ENCODE peak calls at places on chromosomes 4 and X, in five cellular contexts. A, Z, F, B and J are unnamed samples.

GRCh38 chrX:136773649-136774048 is 7.1 kb downstream of the ARHGEF6 start:
- DNase-seq in A (no peak), Z (no peak), F (no peak), B (no peak), J (no peak)

GRCh38 chr4:53714377-53715140 is 123.3 kb upstream of the LNX1 start:
- DNase-seq in A (no peak), Z (no peak), F (no peak), B (no peak), J (no peak)

GRCh38 chr4:176791591-176792347 is 953 bp downstream of the VEGFC start:
- DNase-seq in A (no peak), Z (no peak), F (peak), B (no peak), J (no peak)

GRCh38 chr4:69531251-69531650 is 35.5 kb upstream of the UGT2B4 start:
- DNase-seq in A (no peak), Z (no peak), F (no peak), B (no peak), J (no peak)

GRCh38 chrX:132958086-132958703 is at the start of gene HS6ST2:
- DNase-seq in A (no peak), Z (no peak), F (peak), B (peak), J (no peak)

GRCh38 chrX:120274958-120275357 is 24.3 kb downstream of the ZBTB33 start:
- DNase-seq in A (no peak), Z (no peak), F (peak), B (no peak), J (no peak)

GRCh38 chr4:120855307-120856001 is 67.1 kb downstream of the PRDM5 start:
- DNase-seq in A (no peak), Z (no peak), F (no peak), B (no peak), J (no peak)

GRCh38 chr4:168408620-168409019 is 71.7 kb downstream of the DDX60L start:
- DNase-seq in A (no peak), Z (no peak), F (no peak), B (peak), J (no peak)

GRCh38 chrX:139194571-139195280 is 335.8 kb upstream of the F9 start:
- DNase-seq in A (no peak), Z (no peak), F (peak), B (no peak), J (peak)

GRCh38 chrX:99301990-99302389 is 1108.1 kb downstream of the PCDH19 start:
- DNase-seq in A (no peak), Z (peak), F (peak), B (peak), J (no peak)

GRCh38 chr4:115687356-115687755 is 573.9 kb upstream of the NDST4 start:
- DNase-seq in A (no peak), Z (no peak), F (no peak), B (no peak), J (no peak)

GRCh38 chrX:42976729-42977366 is 198.9 kb upstream of the PPP1R2C start:
- DNase-seq in A (no peak), Z (no peak), F (peak), B (no peak), J (no peak)

GRCh38 chr4:78056265-78057129 is 626 bp upstream of the FRAS1 start:
- DNase-seq in A (peak), Z (peak), F (peak), B (peak), J (peak)

GRCh38 chr4:8340721-8341680 is 71.4 kb downstream of the HTRA3 start:
- DNase-seq in A (no peak), Z (no peak), F (no peak), B (no peak), J (no peak)

GRCh38 chr4:185916231-185916630 is 104.2 kb upstream of the SORBS2 start:
- DNase-seq in A (no peak), Z (no peak), F (no peak), B (no peak), J (no peak)

GRCh38 chrX:150355898-150356297 is 7.2 kb upstream of the MAMLD1 start:
- DNase-seq in A (no peak), Z (no peak), F (no peak), B (no peak), J (no peak)

GRCh38 chr4:8079031-8079885 is 79.4 kb downstream of the ABLIM2 start:
- DNase-seq in A (no peak), Z (no peak), F (no peak), B (peak), J (peak)

GRCh38 chrX:17527932-17528331 is 152.9 kb downstream of the NHS start:
- DNase-seq in A (no peak), Z (no peak), F (no peak), B (no peak), J (no peak)

GRCh38 chr4:168978001-168978700 is 31.9 kb downstream of the CBR4 start:
- DNase-seq in A (no peak), Z (peak), F (no peak), B (no peak), J (no peak)

GRCh38 chr4:123649644-123650356 is 253.2 kb downstream of the SPRY1 start:
- DNase-seq in A (peak), Z (peak), F (peak), B (no peak), J (no peak)

GRCh38 chrX:151776113-151776790 is 41.7 kb downstream of the CNGA2 start:
- DNase-seq in A (no peak), Z (no peak), F (peak), B (no peak), J (no peak)

GRCh38 chr4:158814636-158815035 is 45.8 kb downstream of the FNIP2 start:
- DNase-seq in A (no peak), Z (no peak), F (no peak), B (no peak), J (no peak)

GRCh38 chr4:99759988-99760387 is 56.6 kb upstream of the DAPP1 start:
- DNase-seq in A (no peak), Z (no peak), F (no peak), B (no peak), J (no peak)

GRCh38 chr4:40270609-40271008 is 64.5 kb upstream of the CHRNA9 start:
- DNase-seq in A (no peak), Z (no peak), F (no peak), B (no peak), J (no peak)

GRCh38 chr4:2977116-2978097 is 14.0 kb downstream of the GRK4 start:
- DNase-seq in A (no peak), Z (peak), F (no peak), B (no peak), J (peak)

DNA sequence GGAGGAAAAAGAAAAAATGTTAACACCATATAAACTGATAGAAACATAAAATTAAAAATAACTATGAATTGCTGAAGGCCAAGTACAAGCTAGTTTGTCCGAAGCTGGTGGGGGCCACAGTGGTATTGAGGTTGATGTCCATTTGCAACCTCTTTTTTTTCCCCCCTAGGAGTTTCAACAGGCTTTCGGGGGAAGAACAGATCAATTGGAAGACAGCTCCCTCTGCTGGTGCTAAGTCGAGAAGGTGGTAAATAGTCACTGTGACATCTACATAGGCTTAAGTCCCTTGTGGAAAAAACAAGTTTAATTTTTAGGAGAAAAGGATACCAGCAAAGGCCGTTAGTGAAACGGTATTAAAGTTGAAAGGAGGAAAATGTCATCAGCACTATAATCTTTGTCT is 115.7 kb upstream of the ZXDA start:
- DNase-seq in A (peak), Z (peak), F (peak), B (peak), J (peak)
- TF ChIP-seq REST in A (no peak), Z (no peak), F (no peak), B (no peak), J (no peak)

GRCh38 chr4:6177587-6178197 is 22.7 kb downstream of the JAKMIP1 start:
- DNase-seq in A (no peak), Z (no peak), F (peak), B (no peak), J (peak)
- TF ChIP-seq REST in A (no peak), Z (no peak), F (no peak), B (no peak), J (no peak)

GRCh38 chrX:47200385-47201150 is 6.9 kb downstream of the UBA1 start:
- DNase-seq in A (peak), Z (peak), F (no peak), B (no peak), J (no peak)
- TF ChIP-seq REST in A (no peak), Z (no peak), F (no peak), B (no peak), J (no peak)

GRCh38 chr4:126405369-126405982 is 1090.7 kb downstream of the FAT4 start:
- DNase-seq in A (no peak), Z (peak), F (peak), B (no peak), J (no peak)

DNA sequence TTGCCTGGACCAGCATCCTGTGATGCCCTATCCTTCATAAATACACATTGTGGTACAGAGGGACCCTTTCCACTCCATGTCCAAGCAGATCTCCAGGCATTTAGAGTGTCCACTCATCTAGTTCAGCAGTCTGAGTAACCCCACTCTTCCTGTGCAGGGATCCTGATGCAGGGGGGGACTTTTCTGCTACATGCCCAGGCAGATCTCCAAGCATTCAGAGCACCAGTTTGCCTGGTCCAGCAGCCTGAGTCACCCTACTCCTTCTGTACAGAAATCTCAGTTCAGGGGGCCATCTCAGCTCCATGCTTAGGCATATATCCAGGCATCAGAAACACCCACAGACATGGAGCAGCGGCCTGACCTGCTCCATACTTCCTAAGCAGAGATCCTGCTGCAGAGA is 1089.8 kb downstream of the FAT4 start:
- DNase-seq in A (no peak), Z (no peak), F (no peak), B (no peak), J (no peak)
- TF ChIP-seq REST in A (no peak), Z (no peak), F (no peak), B (no peak), J (no peak)

DNA sequence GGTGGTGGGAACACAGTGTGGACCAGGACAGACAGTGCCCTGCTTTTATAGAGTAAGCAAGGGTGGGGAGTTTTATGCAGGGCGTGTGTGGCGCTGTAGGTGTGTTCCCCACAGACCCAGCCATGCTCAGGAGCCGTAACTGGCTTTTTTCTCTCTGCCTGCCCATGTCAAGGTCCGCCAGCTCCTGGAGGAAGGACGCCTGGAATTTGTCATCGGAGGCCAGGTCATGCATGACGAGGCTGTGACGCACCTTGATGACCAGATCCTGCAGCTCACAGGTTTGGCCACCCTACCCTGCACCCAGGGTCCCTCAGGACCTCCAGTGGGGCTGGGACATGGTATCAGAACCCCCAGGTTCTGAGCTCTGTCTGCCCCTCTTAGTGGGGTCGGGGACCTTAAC is 3.2 kb downstream of the MAN2B2 start:
- DNase-seq in A (no peak), Z (no peak), F (no peak), B (no peak), J (no peak)
- TF ChIP-seq REST in A (no peak), Z (no peak), F (no peak), B (no peak), J (no peak)

DNA sequence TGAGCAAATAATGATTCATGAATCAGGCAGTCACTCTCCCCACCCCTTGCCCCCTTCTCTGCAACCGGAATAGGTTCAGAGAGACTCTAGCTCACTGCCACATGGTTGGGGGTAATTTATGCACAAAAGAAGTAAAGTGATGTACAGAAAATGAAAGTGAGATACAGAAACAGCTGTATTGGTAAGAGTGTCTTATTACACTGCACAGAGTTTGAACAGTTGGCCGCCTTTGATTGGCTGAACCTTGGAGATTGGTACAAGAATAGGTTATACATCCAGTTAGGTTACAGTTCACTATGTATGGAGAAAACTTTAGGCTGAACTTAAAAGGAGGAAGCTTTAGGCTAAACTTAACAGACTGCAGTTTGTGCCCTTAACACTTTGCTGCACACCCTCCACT is 34.6 kb upstream of the DIAPH2 start:
- DNase-seq in A (no peak), Z (no peak), F (no peak), B (no peak), J (no peak)
- TF ChIP-seq REST in A (no peak), Z (no peak), F (no peak), B (no peak), J (no peak)

DNA sequence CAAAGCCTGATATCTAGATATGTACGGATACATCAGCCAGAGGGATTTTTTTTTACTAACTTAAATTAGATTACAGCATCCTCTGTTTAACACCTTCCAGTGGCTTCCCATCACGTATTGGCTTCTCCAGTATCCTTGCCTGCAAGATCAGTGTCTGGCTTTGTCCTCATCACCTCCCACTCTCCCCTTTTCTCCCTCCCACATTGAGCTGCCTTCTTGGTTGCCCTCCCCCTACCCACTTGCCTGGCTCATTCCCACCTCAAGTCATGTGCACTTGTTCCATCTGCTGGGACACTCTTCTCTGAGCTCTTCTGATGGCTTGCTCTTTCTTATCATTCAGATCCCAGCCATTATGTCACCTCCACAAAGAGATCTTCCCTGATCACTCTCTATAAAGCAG is 75.9 kb upstream of the NALF2 start:
- DNase-seq in A (no peak), Z (no peak), F (no peak), B (no peak), J (no peak)
- TF ChIP-seq REST in A (no peak), Z (no peak), F (no peak), B (no peak), J (no peak)

GRCh38 chr4:147958459-147959065 is 226.7 kb downstream of the ARHGAP10 start:
- DNase-seq in A (no peak), Z (no peak), F (no peak), B (no peak), J (no peak)
- TF ChIP-seq REST in A (no peak), Z (no peak), F (no peak), B (no peak), J (no peak)

GRCh38 chr4:80594696-80595095 is 259.2 kb downstream of the CFAP299 start:
- DNase-seq in A (no peak), Z (no peak), F (no peak), B (no peak), J (no peak)
- TF ChIP-seq REST in A (no peak), Z (no peak), F (no peak), B (no peak), J (no peak)